ENCODE peak calls at places on chromosomes 2 and 18, in eight cellular contexts. H is HEK293T; Z is NCI-H1694; Q is MM.1S; B is amniotic stem cell; W is NCI-H187; R is stimulated activated CD4-positive, alpha-beta T cell treated with anti-CD3 and anti-CD28 coated beads, Interleukin-4, amount 100 ng/mL, for 48 hours; L is mucosa of descending colon. N is an unnamed sample.

GRCh38 chr2:69603146-69603743 is 40.3 kb downstream of the AAK1 start:
- DNase-seq in H (no peak), Z (no peak), Q (no peak), B (no peak), W (no peak), R (no peak), L (no peak), N (no peak)

GRCh38 chr18:77039196-77040140 is 93.1 kb downstream of the MBP start:
- DNase-seq in H (no peak), Z (no peak), Q (no peak), B (no peak), W (no peak), R (no peak), L (no peak), N (no peak)

GRCh38 chr2:148651972-148652371 is 7.4 kb downstream of the EPC2 start:
- DNase-seq in H (no peak), Z (no peak), Q (no peak), B (no peak), W (no peak), R (no peak), L (no peak), N (no peak)

GRCh38 chr2:34102359-34102758 is 503.3 kb upstream of the FAM98A start:
- DNase-seq in H (no peak), Z (no peak), Q (no peak), B (no peak), W (no peak), R (no peak), L (no peak), N (no peak)

GRCh38 chr2:219358170-219359075 is 25.9 kb upstream of the RESP18 start:
- DNase-seq in H (no peak), Z (no peak), Q (no peak), B (no peak), W (no peak), R (peak; percentile 8), L (no peak), N (no peak)

GRCh38 chr2:111156529-111156928 is 35.8 kb downstream of the BCL2L11 start:
- DNase-seq in H (no peak), Z (no peak), Q (no peak), B (no peak), W (no peak), R (no peak), L (no peak), N (no peak)

GRCh38 chr2:238238311-238238765 is 1.5 kb downstream of the HES6 start:
- DNase-seq in H (no peak), Z (no peak), Q (no peak), B (no peak), W (no peak), R (no peak), L (no peak), N (no peak)

GRCh38 chr2:5788447-5788846 is 96.3 kb downstream of the SOX11 start:
- DNase-seq in H (no peak), Z (no peak), Q (no peak), B (no peak), W (no peak), R (no peak), L (no peak), N (no peak)

GRCh38 chr2:240655931-240656886 is 26.5 kb downstream of the AQP12B start:
- DNase-seq in H (peak; percentile 6), Z (no peak), Q (no peak), B (no peak), W (no peak), R (no peak), L (peak; percentile 24), N (no peak)

GRCh38 chr18:35634376-35634775 is 52.8 kb downstream of the GALNT1 start:
- DNase-seq in H (no peak), Z (no peak), Q (no peak), B (no peak), W (no peak), R (no peak), L (no peak), N (no peak)

GRCh38 chr2:178990533-178991241 is 59.2 kb downstream of the CCDC141 start:
- DNase-seq in H (no peak), Z (no peak), Q (peak; percentile 81), B (no peak), W (no peak), R (no peak), L (no peak), N (no peak)

GRCh38 chr2:102187191-102188150 is 648 bp downstream of the IL1RL2 start:
- DNase-seq in H (no peak), Z (no peak), Q (no peak), B (no peak), W (no peak), R (peak; percentile 51), L (peak; percentile 60), N (no peak)

GRCh38 chr2:207478572-207478971 is 51.2 kb upstream of the CREB1 start:
- DNase-seq in H (no peak), Z (no peak), Q (no peak), B (no peak), W (no peak), R (no peak), L (no peak), N (no peak)

GRCh38 chr18:45493830-45494229 is 121.4 kb upstream of the SLC14A2 start:
- DNase-seq in H (no peak), Z (no peak), Q (no peak), B (no peak), W (no peak), R (no peak), L (no peak), N (no peak)

GRCh38 chr2:26238301-26238958 is 6.0 kb downstream of the HADHA start:
- DNase-seq in H (no peak), Z (no peak), Q (no peak), B (no peak), W (no peak), R (no peak), L (no peak), N (no peak)

GRCh38 chr2:181281206-181281832 is 175.9 kb upstream of the ITGA4 start:
- DNase-seq in H (no peak), Z (peak; percentile 76), Q (peak; percentile 45), B (no peak), W (peak; percentile 0), R (no peak), L (no peak), N (no peak)

GRCh38 chr2:230895536-230896345 is 29.3 kb downstream of the GPR55 start:
- DNase-seq in H (no peak), Z (no peak), Q (no peak), B (no peak), W (no peak), R (no peak), L (peak; percentile 86), N (no peak)

GRCh38 chr18:36295880-36296301 is 1.6 kb upstream of the FHOD3 start:
- DNase-seq in H (no peak), Z (no peak), Q (no peak), B (no peak), W (no peak), R (no peak), L (no peak), N (no peak)

GRCh38 chr2:6181525-6182270 is 489.5 kb downstream of the SOX11 start:
- DNase-seq in H (no peak), Z (no peak), Q (no peak), B (no peak), W (no peak), R (no peak), L (no peak), N (no peak)

GRCh38 chr2:24210723-24211122 is 35.9 kb downstream of the FAM228A start:
- DNase-seq in H (no peak), Z (no peak), Q (no peak), B (no peak), W (no peak), R (no peak), L (no peak), N (no peak)

GRCh38 chr2:34998726-34999125 is 1356.9 kb upstream of the CRIM1 start:
- DNase-seq in H (no peak), Z (no peak), Q (no peak), B (no peak), W (no peak), R (no peak), L (no peak), N (no peak)

GRCh38 chr2:37566517-37566961 is 104.9 kb downstream of the CDC42EP3 start:
- DNase-seq in H (no peak), Z (no peak), Q (no peak), B (peak; percentile 15), W (no peak), R (no peak), L (no peak), N (no peak)

GRCh38 chr18:5543036-5543671 is 643 bp downstream of the EPB41L3 start:
- DNase-seq in H (peak; percentile 33), Z (no peak), Q (no peak), B (no peak), W (no peak), R (no peak), L (peak; percentile 3), N (peak; percentile 43)

GRCh38 chr2:9820020-9820973 is 23.0 kb upstream of the TAF1B start:
- DNase-seq in H (no peak), Z (no peak), Q (no peak), B (no peak), W (no peak), R (no peak), L (no peak), N (no peak)

GRCh38 chr2:179642462-179642861 is 218.9 kb downstream of the ZNF385B start:
- DNase-seq in H (no peak), Z (no peak), Q (no peak), B (no peak), W (no peak), R (no peak), L (no peak), N (no peak)

GRCh38 chr18:3966246-3966984 is 488.7 kb downstream of the DLGAP1 start:
- DNase-seq in H (no peak), Z (no peak), Q (no peak), B (no peak), W (no peak), R (no peak), L (no peak), N (no peak)

GRCh38 chr18:57446322-57446721 is 11.1 kb downstream of the ONECUT2 start:
- DNase-seq in H (no peak), Z (no peak), Q (peak; percentile 53), B (no peak), W (no peak), R (no peak), L (peak; percentile 55), N (no peak)

GRCh38 chr18:21053127-21053526 is 58.5 kb downstream of the ROCK1 start:
- DNase-seq in H (no peak), Z (no peak), Q (no peak), B (peak; percentile 35), W (no peak), R (no peak), L (no peak), N (no peak)

GRCh38 chr2:112321375-112322320 is 46.3 kb downstream of the ZC3H6 start:
- DNase-seq in H (no peak), Z (no peak), Q (no peak), B (no peak), W (no peak), R (no peak), L (no peak), N (no peak)

GRCh38 chr2:200121931-200122330 is 166.5 kb downstream of the MAIP1 start:
- DNase-seq in H (no peak), Z (no peak), Q (no peak), B (no peak), W (no peak), R (no peak), L (no peak), N (no peak)

GRCh38 chr2:47065343-47065742 is 89.8 kb downstream of the STPG4 start:
- DNase-seq in H (no peak), Z (no peak), Q (no peak), B (no peak), W (no peak), R (no peak), L (peak; percentile 39), N (no peak)

GRCh38 chr18:57901819-57902600 is 98.9 kb upstream of the ATP8B1 start:
- DNase-seq in H (no peak), Z (no peak), Q (no peak), B (no peak), W (no peak), R (no peak), L (peak; percentile 62), N (no peak)